ENCODE peak calls at places on chromosome 5, in four cellular contexts. W is GM12891, O is HepG2, Z is K562. H is an unnamed sample.

GRCh38 chr5:139474815-139475791 is 4.3 kb downstream of the SMIM33 start:
- DNase-seq in W (no peak), O (no peak), Z (peak; percentile 68), H (no peak)

GRCh38 chr5:119410448-119411170 is 41.7 kb upstream of the HSD17B4 start:
- DNase-seq in W (no peak), O (no peak), Z (no peak), H (no peak)

GRCh38 chr5:138138949-138139775 is at the start of gene NME5:
- DNase-seq in W (peak; percentile 56), O (no peak), Z (no peak), H (peak; percentile 29)

GRCh38 chr5:166401391-166401790 is 1890.1 kb upstream of the WWC1 start:
- DNase-seq in W (no peak), O (no peak), Z (no peak), H (no peak)

GRCh38 chr5:140221697-140222223 is 46.8 kb downstream of the CYSTM1 start:
- DNase-seq in W (no peak), O (no peak), Z (no peak), H (no peak)

GRCh38 chr5:1110930-1111726 is 735 bp downstream of the SLC12A7 start:
- DNase-seq in W (no peak), O (no peak), Z (peak; percentile 71), H (peak; percentile 64)

GRCh38 chr5:11504794-11505193 is 399.5 kb downstream of the CTNND2 start:
- DNase-seq in W (no peak), O (no peak), Z (no peak), H (no peak)

GRCh38 chr5:132979367-132979935 is 16.0 kb upstream of the AFF4 start:
- DNase-seq in W (no peak), O (peak; percentile 9), Z (no peak), H (no peak)

GRCh38 chr5:42951847-42952411 is 88.2 kb downstream of the ANXA2R start:
- DNase-seq in W (peak; percentile 37), O (no peak), Z (no peak), H (peak; percentile 31)

GRCh38 chr5:58412932-58413331 is 47.0 kb downstream of the PLK2 start:
- DNase-seq in W (no peak), O (no peak), Z (no peak), H (no peak)

GRCh38 chr5:115599502-115599901 is 2.8 kb downstream of the TICAM2 start:
- DNase-seq in W (peak; percentile 18), O (no peak), Z (no peak), H (no peak)

GRCh38 chr5:54518146-54519082 is 855 bp downstream of the SNX18 start:
- DNase-seq in W (peak; percentile 40), O (no peak), Z (peak; percentile 53), H (peak; percentile 35)

GRCh38 chr5:171797563-171797962 is 11.9 kb downstream of the SMIM23 start:
- DNase-seq in W (no peak), O (no peak), Z (no peak), H (no peak)

GRCh38 chr5:34676409-34676808 is 20.3 kb downstream of the RAI14 start:
- DNase-seq in W (no peak), O (no peak), Z (no peak), H (no peak)
- TF ChIP-seq TAF1 in W (no peak), O (no peak), Z (no peak), H (no peak)

DNA sequence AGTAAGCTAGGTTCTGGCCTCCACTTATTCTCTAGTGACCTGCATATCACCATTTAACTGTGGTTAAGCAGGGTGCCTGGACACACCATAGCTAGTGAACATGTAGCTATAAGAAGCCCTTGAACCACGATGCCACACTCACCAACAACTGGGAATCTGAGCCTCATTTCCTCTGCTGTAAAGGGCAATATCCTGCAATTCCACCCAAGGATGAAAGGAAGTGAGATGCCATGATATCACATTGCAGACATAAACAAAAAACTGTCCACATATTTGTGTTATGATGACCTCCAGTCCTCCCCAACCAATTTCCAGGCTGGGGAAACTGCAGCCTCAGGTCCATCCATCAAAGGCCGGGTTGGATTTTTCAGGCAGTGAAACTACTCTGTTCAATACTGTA is 10.4 kb downstream of the TNIP1 start:
- DNase-seq in W (no peak), O (no peak), Z (no peak), H (no peak)
- TF ChIP-seq POLR2A in W (no peak), O (no peak), Z (no peak), H (no peak)

DNA sequence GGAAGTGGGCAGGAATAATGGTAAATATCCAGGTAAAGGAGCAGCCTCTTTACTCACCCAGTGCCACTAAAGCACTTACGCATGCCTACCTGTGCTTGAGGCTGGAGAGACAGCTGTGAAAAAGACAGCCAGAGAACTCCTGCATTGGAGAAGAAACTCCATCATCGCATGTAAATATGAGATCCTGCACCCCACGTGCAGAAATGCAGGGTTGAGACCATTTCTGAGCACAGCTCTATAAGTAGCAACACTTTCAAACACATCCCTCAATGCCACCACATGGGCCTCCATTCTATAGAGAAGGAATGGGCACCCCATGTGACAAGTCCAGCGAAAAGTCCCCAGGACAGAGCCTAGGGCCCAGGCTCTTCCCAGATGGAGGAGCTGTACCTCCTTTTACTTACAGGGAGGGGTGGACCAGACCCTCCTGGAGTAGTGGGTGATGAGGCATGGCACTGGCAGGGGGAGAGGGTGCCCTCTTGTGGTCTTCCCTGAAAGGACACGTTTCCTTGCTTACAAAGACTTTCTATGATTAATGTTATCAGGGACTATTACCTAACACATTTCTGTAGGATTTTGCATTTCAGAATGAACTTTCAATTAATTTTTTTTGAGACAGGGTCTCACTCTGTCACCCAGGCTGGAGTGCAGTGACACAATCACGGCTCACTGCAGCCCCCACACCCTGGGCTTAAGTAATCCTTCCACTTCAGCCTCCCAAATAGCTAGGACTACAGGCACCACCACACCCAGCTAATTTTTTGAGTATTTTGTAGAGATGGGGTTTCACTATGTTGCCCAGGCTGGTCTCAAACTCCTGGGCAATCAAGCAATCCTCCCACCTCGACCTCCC is 55.3 kb upstream of the IL17B start:
- DNase-seq in W (peak; percentile 47), O (no peak), Z (peak; percentile 84), H (peak; percentile 46)
- TF ChIP-seq POLR2AphosphoS5 in W (no peak), O (no peak), Z (no peak), H (no peak)

DNA sequence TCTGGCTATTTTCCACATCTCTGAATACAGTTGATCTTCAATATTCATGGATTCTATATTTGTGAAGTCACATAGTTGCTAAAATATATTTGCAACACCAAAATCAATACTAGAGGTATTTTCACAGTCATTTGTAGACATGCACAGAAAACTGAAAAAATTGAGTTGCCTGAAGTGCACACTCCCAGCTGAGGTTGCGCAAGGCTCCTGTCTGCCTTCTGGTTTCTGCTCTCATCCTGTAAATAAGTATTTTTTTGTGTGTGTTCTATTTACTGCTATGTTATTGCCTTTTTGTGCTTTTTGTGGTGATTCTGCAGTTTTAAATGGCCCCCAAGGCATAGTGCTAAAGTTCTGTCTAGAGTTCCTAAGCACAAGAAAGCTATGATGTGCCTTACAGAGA is 371.1 kb upstream of the GRAMD2B start:
- DNase-seq in W (no peak), O (no peak), Z (no peak), H (no peak)
- TF ChIP-seq TAF1 in W (no peak), O (no peak), Z (no peak), H (no peak)

H was measured in GM12892.